ENCODE peak calls at places on chromosomes 12 and 14, in six cellular contexts. W is tibial artery, E is fibroblast of lung, P is gastrocnemius medialis, R is suprapubic skin, B is colonic mucosa. X is an unnamed sample.

GRCh38 chr12:58540480-58541299 is 379.6 kb downstream of the LRIG3 start:
- DNase-seq in E (peak), R (peak), P (peak), W (peak), B (peak), X (peak)

GRCh38 chr12:107761502-107761904 is 566 bp upstream of the PRDM4 start:
- DNase-seq in E (no peak), P (no peak), W (no peak), R (no peak), B (no peak), X (no peak)

GRCh38 chr12:2323538-2324261 is 270.9 kb downstream of the CACNA1C start:
- DNase-seq in B (no peak), R (no peak), E (peak), W (no peak), P (no peak), X (no peak)

GRCh38 chr14:105844810-105845724 is 318.7 kb downstream of the TMEM121 start:
- DNase-seq in E (no peak), B (peak), R (peak), W (peak), P (no peak), X (no peak)

GRCh38 chr14:49051328-49052060 is 534.7 kb downstream of the RPS29 start:
- DNase-seq in R (no peak), P (no peak), W (no peak), E (peak), B (no peak), X (no peak)

GRCh38 chr14:103255555-103255954 is 78.5 kb upstream of the EIF5 start:
- DNase-seq in E (no peak), B (no peak), R (no peak), P (no peak), W (no peak), X (no peak)

GRCh38 chr14:73829526-73830431 is 21.9 kb upstream of the PTGR2 start:
- DNase-seq in W (no peak), E (peak), P (no peak), R (no peak), B (no peak), X (peak)

GRCh38 chr12:52910248-52910883 is 5.5 kb upstream of the KRT8 start:
- DNase-seq in W (no peak), P (no peak), E (no peak), B (no peak), R (no peak), X (no peak)

GRCh38 chr12:92553389-92553788 is 149.4 kb upstream of the PLEKHG7 start:
- DNase-seq in B (no peak), W (peak), P (no peak), E (no peak), R (peak), X (no peak)

GRCh38 chr12:100399095-100399494 is 42.2 kb downstream of the SLC17A8 start:
- DNase-seq in E (no peak), W (no peak), R (no peak), B (no peak), P (no peak), X (no peak)

GRCh38 chr14:101062611-101063010 is 159.1 kb upstream of the RTL1 start:
- DNase-seq in E (peak), R (no peak), B (no peak), W (no peak), P (no peak), X (no peak)

GRCh38 chr12:13203028-13203922 is 6.7 kb downstream of the EMP1 start:
- DNase-seq in W (peak), E (no peak), B (no peak), P (peak), R (peak), X (no peak)

GRCh38 chr12:21453312-21453852 is 15.9 kb downstream of the PYROXD1 start:
- DNase-seq in W (no peak), P (no peak), B (no peak), E (no peak), R (no peak), X (no peak)

GRCh38 chr14:92348154-92348553 is 25.2 kb downstream of the SLC24A4 start:
- DNase-seq in B (peak), R (no peak), P (no peak), W (no peak), E (no peak), X (no peak)

GRCh38 chr14:75645051-75645450 is 15.6 kb downstream of the ERG28 start:
- DNase-seq in B (no peak), P (no peak), E (no peak), R (no peak), W (no peak), X (no peak)

GRCh38 chr14:82313889-82314288 is 780.2 kb upstream of the SEL1L start:
- DNase-seq in E (no peak), W (no peak), B (no peak), P (no peak), R (no peak), X (peak)

GRCh38 chr12:112855375-112855774 is 51.4 kb upstream of the OAS1 start:
- DNase-seq in R (no peak), P (no peak), W (no peak), B (no peak), E (no peak), X (no peak)

GRCh38 chr14:58978336-58978735 is 210.1 kb upstream of the DAAM1 start:
- DNase-seq in W (no peak), B (no peak), E (peak), P (no peak), R (no peak), X (no peak)

GRCh38 chr14:72781476-72782181 is 112.3 kb downstream of the DPF3 start:
- DNase-seq in R (no peak), E (peak), P (no peak), W (no peak), B (peak), X (peak)

GRCh38 chr12:66775941-66776340 is 97.1 kb upstream of the GRIP1 start:
- DNase-seq in E (no peak), P (no peak), W (no peak), R (no peak), B (no peak), X (no peak)

DNA sequence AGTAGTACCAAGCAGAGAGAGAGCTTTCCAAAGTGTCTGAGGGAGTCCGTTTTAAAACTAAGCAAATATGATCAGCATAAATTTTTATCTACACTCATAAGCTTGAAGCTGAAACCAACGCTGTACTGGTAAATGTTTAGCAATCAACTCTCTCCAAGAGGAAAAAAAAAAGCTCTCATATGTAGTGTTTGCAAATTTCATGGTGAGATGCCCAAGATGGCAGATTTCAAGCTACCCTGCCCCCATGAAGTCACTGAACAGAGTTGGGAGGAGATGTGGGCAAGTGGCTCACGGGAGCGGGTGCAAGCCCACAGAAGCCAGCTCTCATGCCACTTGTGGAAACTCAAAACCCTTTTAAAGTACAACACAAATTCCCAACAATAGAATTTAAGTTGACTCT is 475.8 kb downstream of the BCAT1 start:
- DNase-seq in P (no peak), W (no peak), R (no peak), E (no peak), B (no peak), X (no peak)
- H3K4me3 ChIP-seq in P (no peak), W (no peak), R (no peak), E (no peak), B (no peak), X (no peak)

DNA sequence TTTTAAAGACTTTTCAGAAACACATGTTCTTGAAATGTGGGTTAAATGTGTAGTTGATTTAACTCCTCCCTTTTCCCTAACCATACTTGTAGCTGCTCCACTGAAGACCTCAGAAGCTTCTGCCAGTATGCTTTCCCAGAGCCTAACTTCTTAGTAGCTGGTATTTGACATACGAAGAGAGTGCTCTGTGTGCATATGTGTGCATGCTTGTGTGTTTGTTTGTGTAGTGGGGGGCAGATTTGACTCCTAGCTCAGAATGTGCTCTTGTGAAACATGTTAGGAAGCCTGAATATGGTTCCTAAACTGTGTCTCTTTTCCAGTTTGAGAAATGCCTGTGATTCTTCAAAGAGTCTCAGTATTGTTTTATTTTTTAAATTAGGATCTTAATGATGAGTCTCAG is 420.4 kb downstream of the PCNX1 start:
- DNase-seq in P (no peak), W (no peak), R (no peak), E (no peak), B (no peak), X (no peak)
- TF ChIP-seq CTCF in P (no peak), W (no peak), R (no peak), E (no peak), B (no peak), X (no peak)

DNA sequence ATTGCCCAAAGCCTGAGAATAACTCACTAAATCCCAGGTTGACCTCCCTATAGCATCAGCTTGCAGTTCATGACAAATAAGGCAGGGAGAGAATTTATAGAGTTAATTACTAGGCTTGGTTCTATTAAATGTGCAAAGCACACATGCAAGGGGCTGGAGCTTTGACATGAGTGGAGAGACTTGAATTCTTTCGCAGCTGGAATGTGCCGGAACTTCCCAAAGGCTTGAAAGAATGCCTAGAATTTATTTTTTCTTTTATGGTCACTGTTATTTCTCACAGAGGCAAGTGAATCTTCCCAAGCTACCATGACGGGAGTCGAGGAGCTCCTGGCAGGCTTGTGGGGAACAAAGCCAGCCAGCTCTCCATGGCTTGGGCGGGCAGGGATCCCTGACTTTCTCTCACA is 95.5 kb upstream of the USP44 start:
- DNase-seq in B (no peak), P (no peak), W (no peak), R (no peak), E (peak), X (peak)
- H3K4me3 ChIP-seq in B (no peak), P (no peak), W (peak), R (no peak), E (no peak), X (no peak)

DNA sequence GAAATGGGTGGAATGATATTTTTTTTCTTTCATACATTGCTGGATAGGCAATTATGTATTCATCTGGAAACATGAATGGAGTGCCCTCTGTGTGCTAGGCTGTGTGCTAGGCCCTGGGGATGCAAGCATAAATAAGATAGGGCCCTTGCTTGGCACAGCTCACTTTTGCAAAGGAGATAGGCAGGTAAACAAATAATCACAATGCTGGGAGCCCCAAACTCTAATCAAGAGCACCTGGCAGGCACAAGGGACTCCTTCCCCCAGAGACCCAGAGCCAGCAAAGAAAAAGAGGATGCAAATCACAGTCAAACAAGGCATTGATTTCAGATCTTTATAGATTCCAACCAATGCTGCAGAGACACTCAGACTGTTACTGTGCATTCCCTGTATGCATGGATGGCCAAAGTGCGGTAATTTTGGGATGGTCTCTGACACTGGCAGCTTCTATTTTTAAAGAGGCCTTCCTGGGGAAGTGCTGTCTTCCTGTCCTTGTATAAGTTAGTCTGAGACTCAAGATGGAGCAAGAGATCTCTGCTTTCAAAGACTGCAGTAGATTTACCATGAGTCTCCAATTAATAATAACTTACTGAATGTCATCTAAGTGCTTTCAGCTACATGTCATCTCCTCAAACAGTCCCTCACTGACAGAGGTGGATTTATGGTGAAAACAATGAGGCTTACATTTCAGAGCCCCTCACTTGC is 45.1 kb upstream of the CPM start:
- DNase-seq in P (no peak), W (no peak), R (no peak), B (no peak), E (no peak), X (no peak)
- TF ChIP-seq CTCF in P (no peak), W (no peak), R (no peak), B (no peak), E (no peak), X (no peak)

DNA sequence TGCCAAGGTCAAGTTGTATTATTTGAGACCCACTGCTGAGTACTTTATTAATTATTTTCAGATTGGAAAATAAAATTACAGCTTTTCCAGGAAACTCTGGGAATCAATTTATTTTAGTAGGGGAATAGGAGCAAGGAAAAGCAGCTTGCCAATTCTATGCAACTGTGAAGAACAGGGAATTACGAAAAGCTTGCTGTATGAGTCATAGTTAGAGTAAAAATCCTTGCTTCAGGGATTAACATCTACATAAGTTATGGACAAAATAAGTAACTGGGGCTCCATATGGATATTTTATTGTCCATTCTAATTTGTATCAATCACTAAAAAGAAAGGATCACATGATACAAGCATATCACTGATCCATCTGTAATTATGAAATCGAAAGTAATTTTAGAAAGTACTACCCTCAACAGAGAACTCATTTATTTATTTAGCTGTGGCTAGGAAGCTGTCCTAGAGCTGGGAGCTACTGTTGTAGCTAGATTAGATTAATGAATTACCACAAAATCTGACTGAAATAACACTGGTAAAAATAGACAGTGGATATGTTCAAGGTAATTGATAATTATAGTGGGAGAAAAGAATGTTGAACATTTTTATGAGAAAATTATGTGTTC is 303.5 kb upstream of the NPAS3 start:
- DNase-seq in W (no peak), E (peak), R (no peak), B (no peak), P (no peak), X (peak)
- H3K4me3 ChIP-seq in W (peak), E (peak), R (peak), B (no peak), P (peak), X (no peak)